ENCODE peak calls at places on chromosomes 7 and 10, in five cellular contexts. X is Panc1, Z is endodermal cell, S is neural progenitor cell, N is A673. P is an unnamed sample.
A peak's percentile ranks its signal among the peaks of the same experiment; 100 is the strongest.

GRCh38 chr7:52749880-52750279 is 285.6 kb upstream of the POM121L12 start:
- DNase-seq in X (no peak), Z (peak; percentile 85), S (peak; percentile 63), N (no peak), P (no peak)

GRCh38 chr7:136966825-136967224 is 98.4 kb downstream of the CHRM2 start:
- DNase-seq in X (no peak), Z (no peak), S (no peak), N (no peak), P (no peak)

GRCh38 chr7:35793225-35793579 is 7.7 kb upstream of the SEPTIN7 start:
- DNase-seq in X (no peak), Z (no peak), S (no peak), N (no peak), P (no peak)

GRCh38 chr7:47460251-47460989 is 121.5 kb downstream of the TNS3 start:
- DNase-seq in X (no peak), Z (no peak), S (no peak), N (no peak), P (no peak)

GRCh38 chr10:7281429-7281828 is 129.4 kb downstream of the SFMBT2 start:
- DNase-seq in X (no peak), Z (no peak), S (no peak), N (no peak), P (no peak)

GRCh38 chr7:101744588-101744987 is 72.8 kb upstream of the CUX1 start:
- DNase-seq in X (peak; percentile 24), Z (peak; percentile 64), S (no peak), N (no peak), P (no peak)

GRCh38 chr7:131959106-131959812 is 402.8 kb upstream of the PODXL start:
- DNase-seq in X (no peak), Z (peak; percentile 51), S (peak; percentile 48), N (no peak), P (no peak)

GRCh38 chr7:98133621-98134266 is 27.1 kb downstream of the LMTK2 start:
- DNase-seq in X (no peak), Z (no peak), S (no peak), N (peak; percentile 11), P (no peak)

GRCh38 chr7:90749774-90750173 is 153.7 kb downstream of the CDK14 start:
- DNase-seq in X (no peak), Z (no peak), S (no peak), N (peak; percentile 75), P (no peak)

GRCh38 chr7:132307465-132307864 is 268.8 kb downstream of the PLXNA4 start:
- DNase-seq in X (no peak), Z (peak; percentile 63), S (peak; percentile 41), N (no peak), P (no peak)

GRCh38 chr7:7957513-7957912 is 11.1 kb upstream of the GLCCI1 start:
- DNase-seq in X (no peak), Z (no peak), S (no peak), N (no peak), P (no peak)

GRCh38 chr7:115678049-115678982 is 352.2 kb downstream of the TFEC start:
- DNase-seq in X (no peak), Z (no peak), S (no peak), N (no peak), P (peak; percentile 90)

GRCh38 chr7:47381132-47381495 is 200.8 kb downstream of the TNS3 start:
- DNase-seq in X (no peak), Z (no peak), S (peak; percentile 53), N (no peak), P (no peak)

GRCh38 chr7:131555565-131556054 is 818 bp downstream of the PODXL start:
- DNase-seq in X (no peak), Z (no peak), S (peak; percentile 28), N (no peak), P (no peak)

GRCh38 chr7:105766421-105767191 is 109.8 kb downstream of the ATXN7L1 start:
- DNase-seq in X (no peak), Z (no peak), S (no peak), N (no peak), P (no peak)

GRCh38 chr10:105992928-105993327 is 1171.6 kb downstream of the SORCS1 start:
- DNase-seq in X (no peak), Z (no peak), S (no peak), N (no peak), P (no peak)

GRCh38 chr7:28921822-28922221 is 36.3 kb downstream of the TRIL start:
- DNase-seq in X (peak; percentile 53), Z (peak; percentile 66), S (peak; percentile 80), N (peak; percentile 84), P (no peak)

GRCh38 chr7:2870471-2870941 is 26.4 kb upstream of the GNA12 start:
- DNase-seq in X (no peak), Z (peak; percentile 89), S (peak; percentile 31), N (peak; percentile 62), P (no peak)

GRCh38 chr7:143321734-143322133 is 5.8 kb downstream of the CLCN1 start:
- DNase-seq in X (no peak), Z (peak; percentile 72), S (no peak), N (no peak), P (no peak)

GRCh38 chr7:632831-633210 is 93.7 kb upstream of the DNAAF5 start:
- DNase-seq in X (no peak), Z (no peak), S (no peak), N (no peak), P (no peak)

GRCh38 chr7:117320523-117320922 is 2.3 kb downstream of the WNT2 start:
- DNase-seq in X (no peak), Z (no peak), S (no peak), N (no peak), P (no peak)

GRCh38 chr7:37337522-37337921 is 111.1 kb downstream of the ELMO1 start:
- DNase-seq in X (no peak), Z (no peak), S (no peak), N (no peak), P (no peak)

GRCh38 chr7:151428393-151429231 is 11.3 kb downstream of the CRYGN start:
- DNase-seq in X (no peak), Z (peak; percentile 71), S (peak; percentile 91), N (no peak), P (peak; percentile 84)

GRCh38 chr10:103850572-103850895 is 4.8 kb downstream of the SH3PXD2A start:
- DNase-seq in X (no peak), Z (no peak), S (no peak), N (no peak), P (no peak)

GRCh38 chr10:90959826-90960225 is 38.9 kb upstream of the ANKRD1 start:
- DNase-seq in X (no peak), Z (no peak), S (no peak), N (no peak), P (no peak)

GRCh38 chr10:5184987-5185386 is at the start of gene AKR1C8:
- DNase-seq in X (no peak), Z (no peak), S (peak; percentile 3), N (peak; percentile 40), P (no peak)

DNA sequence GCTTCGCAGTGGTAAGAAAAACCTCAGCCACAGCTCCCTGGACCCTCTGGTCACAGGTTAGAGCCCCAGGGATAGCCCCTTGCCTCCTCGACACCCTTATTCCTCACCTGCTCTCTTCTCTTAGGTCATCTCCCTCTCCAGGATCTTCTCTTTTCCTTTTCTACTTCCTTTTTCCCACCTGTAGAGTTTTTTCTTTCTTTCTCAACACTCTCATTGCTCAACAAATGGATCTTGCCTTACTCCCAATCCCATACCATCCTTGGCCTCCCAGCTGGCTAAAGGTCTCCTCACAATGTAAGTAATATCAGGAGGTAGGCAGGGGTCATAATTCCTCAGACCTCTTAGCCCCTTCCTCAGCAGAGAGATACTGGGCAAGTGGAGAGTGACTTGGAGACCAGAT is 17.2 kb downstream of the WNT8B start:
- DNase-seq in X (no peak), Z (no peak), S (no peak), N (no peak), P (no peak)
- H3K27me3 ChIP-seq in X (peaks cover 29% of the 10 kb centered on the region), Z (peaks cover 90% of the 10 kb centered on the region), S (peaks cover 86% of the 10 kb centered on the region), N (peaks cover 42% of the 10 kb centered on the region), P (peaks cover 18% of the 10 kb centered on the region)

GRCh38 chr10:132035476-132035875 is 30.3 kb upstream of the JAKMIP3 start:
- DNase-seq in X (no peak), Z (no peak), S (no peak), N (no peak), P (no peak)

GRCh38 chr10:132036887-132037675 is 28.7 kb upstream of the JAKMIP3 start:
- DNase-seq in X (no peak), Z (peak; percentile 88), S (peak; percentile 56), N (no peak), P (no peak)

GRCh38 chr10:132036153-132036886 is 29.4 kb upstream of the JAKMIP3 start:
- DNase-seq in X (no peak), Z (peak; percentile 79), S (peak; percentile 70), N (peak; percentile 55), P (no peak)

GRCh38 chr10:132030898-132031463 is 34.8 kb upstream of the JAKMIP3 start:
- DNase-seq in X (no peak), Z (no peak), S (no peak), N (no peak), P (no peak)

DNA sequence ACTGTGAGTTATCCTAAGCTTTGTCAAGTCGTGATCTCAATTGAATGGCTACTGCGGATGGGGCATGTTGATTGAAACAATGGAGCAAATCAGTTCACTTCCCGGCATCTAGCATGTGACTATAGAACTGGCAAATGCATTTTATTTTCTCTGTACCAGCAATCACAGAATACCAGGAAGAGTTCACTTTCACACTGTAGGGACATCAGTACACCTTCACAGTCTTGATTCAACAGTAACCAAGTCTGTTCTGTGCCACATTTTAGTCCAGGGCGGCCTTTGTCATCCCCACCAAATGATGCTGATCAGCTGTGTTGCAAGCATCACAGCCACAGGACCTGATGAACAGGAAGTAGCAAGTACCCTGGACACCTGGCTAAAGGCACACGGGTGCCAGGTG is 32.1 kb upstream of the JAKMIP3 start:
- DNase-seq in X (no peak), Z (no peak), S (no peak), N (no peak), P (no peak)
- H3K27me3 ChIP-seq in X (peaks cover 30% of the 10 kb centered on the region), Z (peaks cover 34% of the 10 kb centered on the region), S (peaks cover 75% of the 10 kb centered on the region), N (peaks cover 86% of the 10 kb centered on the region), P (peaks cover 29% of the 10 kb centered on the region)

GRCh38 chr10:101565936-101566332 is 22.1 kb downstream of the POLL start:
- DNase-seq in X (no peak), Z (no peak), S (no peak), N (no peak), P (no peak)

GRCh38 chr10:101568054-101568745 is 19.9 kb downstream of the POLL start:
- DNase-seq in X (no peak), Z (no peak), S (no peak), N (no peak), P (no peak)

GRCh38 chr10:101565370-101565900 is 22.6 kb downstream of the POLL start:
- DNase-seq in X (no peak), Z (no peak), S (no peak), N (no peak), P (no peak)

GRCh38 chr10:101567165-101568006 is 20.7 kb downstream of the POLL start:
- DNase-seq in X (no peak), Z (no peak), S (no peak), N (no peak), P (no peak)

GRCh38 chr10:101566333-101567164 is 21.5 kb downstream of the POLL start:
- DNase-seq in X (no peak), Z (peak; percentile 76), S (peak; percentile 78), N (peak; percentile 39), P (no peak)
- H3K27me3 ChIP-seq in X (peaks cover 7% of the 10 kb centered on the region), Z (peaks cover 52% of the 10 kb centered on the region), S (peaks cover 71% of the 10 kb centered on the region), N (peaks cover 6% of the 10 kb centered on the region), P (peaks cover 31% of the 10 kb centered on the region)

DNA sequence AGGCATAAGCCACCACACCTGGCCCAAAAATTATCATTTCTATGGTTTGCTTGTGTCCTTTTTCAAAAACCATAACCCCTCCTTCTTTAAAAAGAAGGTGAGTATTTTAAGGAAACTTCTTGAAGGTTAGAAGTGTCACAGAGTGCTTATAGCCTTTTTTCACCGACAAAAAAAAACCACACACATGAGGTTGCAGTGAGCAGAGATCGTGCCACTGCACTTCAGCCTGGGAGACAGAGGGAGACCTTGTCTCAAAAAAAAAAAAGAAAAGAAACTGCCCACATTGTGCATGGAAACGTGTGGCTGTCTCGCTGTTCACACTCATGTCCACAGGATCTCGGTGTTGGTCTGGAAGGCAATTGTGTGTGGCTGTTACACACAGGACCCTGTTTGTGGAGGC is 157.4 kb upstream of the PFKP start:
- DNase-seq in X (no peak), Z (no peak), S (no peak), N (no peak), P (no peak)
- H3K27me3 ChIP-seq in X (peaks cover 2% of the 10 kb centered on the region), Z (no peaks in the 10 kb centered on the region), S (no peaks in the 10 kb centered on the region), N (no peaks in the 10 kb centered on the region), P (no peaks in the 10 kb centered on the region)